ENCODE peak calls at places on chromosomes 16 and 17, in ten cellular contexts. One of them, this sample, is unnamed.

GRCh38 chr17:6716736-6717135 is 3.6 kb upstream of the SLC13A5 start:
- DNase-seq in activated T-helper 1 cell treated with Interleukin-2 at 50 U/mL for 16 hours: no peak
- DNase-seq in mesendoderm: no peak
- DNase-seq in T-helper 17 cell: no peak
- DNase-seq in LHCN-M2: no peak
- DNase-seq in iPS-NIHi11: no peak
- DNase-seq in head of caudate nucleus: no peak
- DNase-seq in activated naive CD4-positive, alpha-beta T cell treated with anti-CD3 and anti-CD28 coated beads, Interleukin-2, amount 50 U/mL, for 16 hours: no peak
- DNase-seq in progenitor cell of endocrine pancreas: no peak
- DNase-seq in neural progenitor cell: no peak
- DNase-seq in this sample: no peak

GRCh38 chr17:56141046-56141839 is 12.0 kb upstream of the ANKFN1 start:
- DNase-seq in activated T-helper 1 cell treated with Interleukin-2 at 50 U/mL for 16 hours: no peak
- DNase-seq in mesendoderm: no peak
- DNase-seq in T-helper 17 cell: no peak
- DNase-seq in LHCN-M2: no peak
- DNase-seq in progenitor cell of endocrine pancreas: no peak
- DNase-seq in head of caudate nucleus: no peak
- DNase-seq in activated naive CD4-positive, alpha-beta T cell treated with anti-CD3 and anti-CD28 coated beads, Interleukin-2, amount 50 U/mL, for 16 hours: no peak
- DNase-seq in neural progenitor cell: no peak
- DNase-seq in iPS-NIHi11: no peak
- DNase-seq in this sample: no peak

GRCh38 chr16:6012716-6013115 is 915.1 kb upstream of the EEF2KMT start:
- DNase-seq in neural progenitor cell: no peak
- DNase-seq in head of caudate nucleus: no peak
- DNase-seq in activated naive CD4-positive, alpha-beta T cell treated with anti-CD3 and anti-CD28 coated beads, Interleukin-2, amount 50 U/mL, for 16 hours: no peak
- DNase-seq in T-helper 17 cell: no peak
- DNase-seq in progenitor cell of endocrine pancreas: no peak
- DNase-seq in iPS-NIHi11: no peak
- DNase-seq in activated T-helper 1 cell treated with Interleukin-2 at 50 U/mL for 16 hours: no peak
- DNase-seq in mesendoderm: no peak
- DNase-seq in LHCN-M2: no peak
- DNase-seq in this sample: no peak

GRCh38 chr17:3892095-3892998 is 506 bp downstream of the CAMKK1 start:
- DNase-seq in T-helper 17 cell: peak
- DNase-seq in LHCN-M2: no peak
- DNase-seq in activated naive CD4-positive, alpha-beta T cell treated with anti-CD3 and anti-CD28 coated beads, Interleukin-2, amount 50 U/mL, for 16 hours: peak
- DNase-seq in neural progenitor cell: peak
- DNase-seq in head of caudate nucleus: peak
- DNase-seq in iPS-NIHi11: peak
- DNase-seq in mesendoderm: peak
- DNase-seq in activated T-helper 1 cell treated with Interleukin-2 at 50 U/mL for 16 hours: peak
- DNase-seq in progenitor cell of endocrine pancreas: peak
- DNase-seq in this sample: peak

GRCh38 chr17:47684535-47685193 is 9.3 kb upstream of the TBKBP1 start:
- DNase-seq in head of caudate nucleus: no peak
- DNase-seq in activated naive CD4-positive, alpha-beta T cell treated with anti-CD3 and anti-CD28 coated beads, Interleukin-2, amount 50 U/mL, for 16 hours: no peak
- DNase-seq in neural progenitor cell: no peak
- DNase-seq in progenitor cell of endocrine pancreas: no peak
- DNase-seq in LHCN-M2: peak
- DNase-seq in mesendoderm: no peak
- DNase-seq in iPS-NIHi11: no peak
- DNase-seq in activated T-helper 1 cell treated with Interleukin-2 at 50 U/mL for 16 hours: no peak
- DNase-seq in T-helper 17 cell: no peak
- DNase-seq in this sample: no peak

GRCh38 chr17:50914510-50914849 is 48.3 kb upstream of the TOB1 start:
- DNase-seq in neural progenitor cell: peak
- DNase-seq in LHCN-M2: no peak
- DNase-seq in head of caudate nucleus: no peak
- DNase-seq in activated naive CD4-positive, alpha-beta T cell treated with anti-CD3 and anti-CD28 coated beads, Interleukin-2, amount 50 U/mL, for 16 hours: no peak
- DNase-seq in iPS-NIHi11: no peak
- DNase-seq in mesendoderm: no peak
- DNase-seq in progenitor cell of endocrine pancreas: no peak
- DNase-seq in activated T-helper 1 cell treated with Interleukin-2 at 50 U/mL for 16 hours: no peak
- DNase-seq in T-helper 17 cell: no peak
- DNase-seq in this sample: no peak

GRCh38 chr16:21996923-21997692 is 3.8 kb downstream of the PDZD9 start:
- DNase-seq in mesendoderm: no peak
- DNase-seq in head of caudate nucleus: no peak
- DNase-seq in neural progenitor cell: no peak
- DNase-seq in activated T-helper 1 cell treated with Interleukin-2 at 50 U/mL for 16 hours: no peak
- DNase-seq in iPS-NIHi11: no peak
- DNase-seq in progenitor cell of endocrine pancreas: no peak
- DNase-seq in T-helper 17 cell: no peak
- DNase-seq in LHCN-M2: no peak
- DNase-seq in activated naive CD4-positive, alpha-beta T cell treated with anti-CD3 and anti-CD28 coated beads, Interleukin-2, amount 50 U/mL, for 16 hours: no peak
- DNase-seq in this sample: no peak

GRCh38 chr16:3915438-3916250 is 35.1 kb upstream of the CREBBP start:
- DNase-seq in mesendoderm: no peak
- DNase-seq in head of caudate nucleus: no peak
- DNase-seq in neural progenitor cell: no peak
- DNase-seq in activated T-helper 1 cell treated with Interleukin-2 at 50 U/mL for 16 hours: no peak
- DNase-seq in T-helper 17 cell: no peak
- DNase-seq in LHCN-M2: no peak
- DNase-seq in activated naive CD4-positive, alpha-beta T cell treated with anti-CD3 and anti-CD28 coated beads, Interleukin-2, amount 50 U/mL, for 16 hours: no peak
- DNase-seq in iPS-NIHi11: no peak
- DNase-seq in progenitor cell of endocrine pancreas: no peak
- DNase-seq in this sample: no peak

This sample was measured in midbrain.